ENCODE peak calls at places on chromosomes 11 and 22, in seven cellular contexts. S is lower leg skin, D is GM23338, P is GM12878, B is fibroblast of villous mesenchyme, N is tibial nerve, X is cardiac fibroblast. O is an unnamed sample.
A peak's percentile ranks its signal among the peaks of the same experiment; 100 is the strongest.

GRCh38 chr11:95711162-95711944 is 78.2 kb downstream of the FAM76B start:
- DNase-seq in S (no peak), D (no peak), P (peak; percentile 28), B (peak; percentile 34), N (no peak), X (peak; percentile 42), O (no peak)

GRCh38 chr11:67572747-67573419 is 10.7 kb upstream of the GSTP1 start:
- DNase-seq in S (no peak), D (peak; percentile 87), P (no peak), B (peak; percentile 56), N (no peak), X (peak; percentile 65), O (peak; percentile 78)

GRCh38 chr11:12769834-12770345 is 95.7 kb downstream of the TEAD1 start:
- DNase-seq in S (no peak), D (peak; percentile 39), P (no peak), B (peak; percentile 84), N (no peak), X (peak; percentile 89), O (peak; percentile 86)

GRCh38 chr11:68840661-68841653 is 759 bp downstream of the CPT1A start:
- DNase-seq in S (peak; percentile 92), D (peak; percentile 73), P (no peak), B (peak; percentile 85), N (peak; percentile 29), X (peak; percentile 62), O (peak; percentile 50)

GRCh38 chr11:106446961-106447360 is 369.5 kb downstream of the AASDHPPT start:
- DNase-seq in S (no peak), D (peak; percentile 11), P (no peak), B (peak; percentile 36), N (no peak), X (no peak), O (no peak)

GRCh38 chr11:116454020-116454645 is 318.7 kb downstream of the BUD13 start:
- DNase-seq in S (peak; percentile 25), D (peak; percentile 80), P (no peak), B (peak; percentile 4), N (no peak), X (peak; percentile 52), O (peak; percentile 43)

GRCh38 chr11:116600930-116601329 is 171.9 kb downstream of the BUD13 start:
- DNase-seq in S (peak; percentile 52), D (no peak), P (no peak), B (no peak), N (no peak), X (no peak), O (no peak)

GRCh38 chr11:62875698-62876483 is 4.8 kb upstream of the SLC3A2 start:
- DNase-seq in S (no peak), D (no peak), P (no peak), B (no peak), N (no peak), X (peak; percentile 29), O (no peak)

GRCh38 chr11:111739299-111739698 is 26.9 kb downstream of the PPP2R1B start:
- DNase-seq in S (no peak), D (no peak), P (no peak), B (no peak), N (no peak), X (no peak), O (no peak)

GRCh38 chr22:46572911-46573780 is 35.7 kb upstream of the CELSR1 start:
- DNase-seq in S (no peak), D (no peak), P (no peak), B (no peak), N (no peak), X (no peak), O (no peak)

GRCh38 chr11:88410056-88410455 is 72.5 kb upstream of the CTSC start:
- DNase-seq in S (no peak), D (no peak), P (no peak), B (no peak), N (no peak), X (no peak), O (no peak)

GRCh38 chr11:98952110-98952509 is 68.6 kb upstream of the CNTN5 start:
- DNase-seq in S (no peak), D (no peak), P (no peak), B (no peak), N (no peak), X (no peak), O (no peak)

GRCh38 chr22:46865052-46865434 is 102.6 kb downstream of the TBC1D22A start:
- DNase-seq in S (peak; percentile 32), D (no peak), P (no peak), B (no peak), N (no peak), X (no peak), O (no peak)

GRCh38 chr11:95659088-95659487 is 130.5 kb downstream of the FAM76B start:
- DNase-seq in S (no peak), D (no peak), P (no peak), B (peak; percentile 11), N (no peak), X (no peak), O (no peak)

GRCh38 chr11:133930767-133931448 is 25.9 kb downstream of the IGSF9B start:
- DNase-seq in S (no peak), D (peak; percentile 76), P (no peak), B (peak; percentile 4), N (no peak), X (peak; percentile 10), O (no peak)

GRCh38 chr22:45164217-45165123 is 745 bp downstream of the NUP50 start:
- DNase-seq in S (peak; percentile 91), D (peak; percentile 45), P (no peak), B (peak; percentile 72), N (no peak), X (peak; percentile 32), O (no peak)

GRCh38 chr11:1234054-1234720 is 11.3 kb downstream of the MUC5B start:
- DNase-seq in S (peak; percentile 79), D (no peak), P (no peak), B (no peak), N (no peak), X (no peak), O (no peak)

GRCh38 chr11:134014502-134014901 is 54.4 kb upstream of the JAM3 start:
- DNase-seq in S (no peak), D (peak; percentile 77), P (no peak), B (peak; percentile 31), N (no peak), X (peak; percentile 28), O (peak; percentile 46)

GRCh38 chr22:19707347-19708322 is 6.7 kb upstream of the SEPTIN5 start:
- DNase-seq in S (peak; percentile 84), D (no peak), P (no peak), B (no peak), N (no peak), X (no peak), O (no peak)

GRCh38 chr11:118227865-118228785 is 3.3 kb upstream of the JAML start:
- DNase-seq in S (no peak), D (no peak), P (no peak), B (no peak), N (no peak), X (no peak), O (no peak)

GRCh38 chr11:61599968-61600710 is 19.3 kb upstream of the SYT7 start:
- DNase-seq in S (no peak), D (peak; percentile 46), P (no peak), B (no peak), N (no peak), X (no peak), O (no peak)

GRCh38 chr11:109490953-109491733 is 69.2 kb downstream of the C11orf87 start:
- DNase-seq in S (no peak), D (peak; percentile 38), P (no peak), B (no peak), N (no peak), X (peak; percentile 2), O (no peak)

GRCh38 chr11:65352783-65353182 is 1.8 kb upstream of the TIGD3 start:
- DNase-seq in S (no peak), D (no peak), P (no peak), B (peak; percentile 27), N (no peak), X (peak; percentile 33), O (no peak)

GRCh38 chr11:121340010-121340580 is 47.5 kb downstream of the SC5D start:
- DNase-seq in S (no peak), D (no peak), P (no peak), B (no peak), N (no peak), X (no peak), O (no peak)

GRCh38 chr11:111001986-111002616 is 243.4 kb upstream of the POU2AF2 start:
- DNase-seq in S (no peak), D (no peak), P (no peak), B (peak; percentile 72), N (no peak), X (peak; percentile 82), O (peak; percentile 72)

GRCh38 chr22:29259253-29259899 is 8.4 kb downstream of the RHBDD3 start:
- DNase-seq in S (peak; percentile 59), D (peak; percentile 68), P (no peak), B (no peak), N (no peak), X (no peak), O (no peak)
- TF ChIP-seq CTCF in S (no peak), D (peak; percentile 49), P (peak; percentile 11), B (peak; percentile 4), N (no peak), X (no peak), O (no peak)

DNA sequence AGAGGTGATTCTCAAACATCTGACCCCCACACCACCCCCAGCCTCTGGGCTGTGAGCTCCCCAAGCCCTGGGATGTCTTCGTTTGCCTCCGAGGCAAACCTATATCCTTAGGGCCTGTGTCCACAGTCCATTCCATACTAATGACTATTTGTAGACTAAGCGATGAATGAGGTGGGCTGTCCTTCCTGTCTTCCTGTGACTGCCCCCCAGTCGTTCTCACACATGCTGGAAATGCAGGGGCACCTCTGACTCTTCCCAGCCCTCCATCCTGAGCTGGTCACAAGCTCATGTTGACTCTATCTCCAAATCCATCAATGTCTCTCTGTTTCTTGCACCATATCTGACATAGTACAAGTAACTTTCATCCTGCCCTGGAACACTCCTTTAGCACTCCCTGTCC is 4.8 kb downstream of the ATG16L2 start:
- DNase-seq in S (peak; percentile 60), D (no peak), P (no peak), B (no peak), N (no peak), X (no peak), O (no peak)
- TF ChIP-seq CTCF in S (no peak), D (no peak), P (no peak), B (no peak), N (no peak), X (no peak), O (no peak)

GRCh38 chr11:76599041-76600013 is 71.2 kb downstream of the LRRC32 start:
- DNase-seq in S (peak; percentile 76), D (peak; percentile 55), P (no peak), B (peak; percentile 63), N (no peak), X (peak; percentile 66), O (no peak)
- TF ChIP-seq CTCF in S (no peak), D (no peak), P (no peak), B (no peak), N (no peak), X (peak; percentile 25), O (no peak)

DNA sequence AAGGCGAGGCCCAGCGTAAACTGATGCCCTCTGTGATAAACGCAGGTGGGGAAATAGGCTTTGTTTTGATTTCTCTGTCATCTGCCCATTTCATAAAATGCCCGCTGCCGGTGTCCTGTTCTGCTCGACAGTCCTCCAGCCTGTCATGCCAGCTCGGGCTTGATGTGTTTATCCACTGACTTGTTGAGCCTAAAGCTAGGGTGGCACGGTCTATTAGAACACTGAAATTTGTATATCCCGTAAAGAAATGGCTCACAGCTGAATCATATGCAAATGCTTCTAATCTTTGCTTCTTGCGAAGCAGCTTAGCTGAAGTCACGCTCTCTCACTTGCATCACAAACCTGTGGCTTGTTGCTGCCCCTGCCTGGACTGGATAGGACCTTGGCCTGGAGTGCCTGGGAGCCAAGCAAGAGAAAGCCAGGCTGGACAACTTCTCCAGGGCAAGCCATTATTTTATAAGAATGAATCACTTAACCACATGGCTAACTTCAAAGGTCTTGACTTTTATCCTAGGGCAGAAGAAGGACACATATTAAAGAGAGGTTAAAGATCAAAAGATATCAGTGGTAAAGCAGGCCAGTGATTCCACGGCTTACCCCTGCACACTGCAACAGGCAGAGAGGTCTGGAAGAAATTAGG is 33.1 kb downstream of the EHF start:
- DNase-seq in S (no peak), D (no peak), P (no peak), B (peak; percentile 99), N (no peak), X (peak; percentile 95), O (peak; percentile 98)
- TF ChIP-seq CTCF in S (no peak), D (peak; percentile 4), P (no peak), B (peak; percentile 11), N (no peak), X (no peak), O (no peak)

O was measured in MCF 10A.